ENCODE peak calls at places on chromosomes 5 and 9, in six cellular contexts. N is dorsolateral prefrontal cortex, U is endodermal cell, Z is PC-3, O is HL-60, L is A549. P is an unnamed sample.

GRCh38 chr9:136082496-136083361 is 12.4 kb downstream of the NACC2 start:
- DNase-seq in O (no peak), N (no peak), L (no peak), U (no peak), Z (no peak), P (no peak)

GRCh38 chr9:131733601-131734061 is 6.2 kb downstream of the RAPGEF1 start:
- DNase-seq in L (peak; percentile 88), U (peak; percentile 54), N (no peak), O (no peak), Z (peak; percentile 94), P (peak; percentile 72)

GRCh38 chr5:155050384-155051019 is 36.9 kb downstream of the KIF4B start:
- DNase-seq in O (no peak), N (no peak), Z (no peak), L (no peak), U (no peak), P (no peak)

GRCh38 chr5:179373101-179373934 is 28.1 kb upstream of the ADAMTS2 start:
- DNase-seq in O (no peak), L (no peak), N (peak; percentile 48), Z (no peak), U (peak; percentile 60), P (no peak)

GRCh38 chr9:82421498-82421897 is 432.9 kb downstream of the SPATA31D1 start:
- DNase-seq in O (no peak), L (no peak), Z (no peak), N (no peak), U (no peak), P (no peak)

GRCh38 chr9:127767909-127768331 is 10.5 kb downstream of the SH2D3C start:
- DNase-seq in N (no peak), L (no peak), Z (no peak), U (peak; percentile 71), O (no peak), P (no peak)

GRCh38 chr9:33172256-33172678 is 5.1 kb upstream of the B4GALT1 start:
- DNase-seq in O (no peak), N (no peak), Z (peak; percentile 51), L (no peak), U (peak; percentile 60), P (no peak)

GRCh38 chr5:44245936-44246335 is 143.3 kb downstream of the FGF10 start:
- DNase-seq in N (no peak), U (no peak), Z (no peak), O (no peak), L (no peak), P (no peak)

GRCh38 chr9:128781186-128782070 is 5.6 kb upstream of the TBC1D13 start:
- DNase-seq in N (no peak), O (no peak), U (no peak), Z (no peak), L (no peak), P (no peak)

GRCh38 chr5:2699686-2700085 is 51.8 kb downstream of the IRX2 start:
- DNase-seq in L (no peak), O (no peak), N (no peak), U (no peak), Z (no peak), P (no peak)

GRCh38 chr5:2702096-2702879 is 49.2 kb downstream of the IRX2 start:
- DNase-seq in L (no peak), Z (no peak), U (no peak), N (no peak), O (no peak), P (no peak)

GRCh38 chr5:2703041-2703440 is 48.4 kb downstream of the IRX2 start:
- DNase-seq in U (no peak), L (no peak), O (no peak), Z (no peak), N (no peak), P (no peak)

GRCh38 chr5:2700876-2701275 is 50.6 kb downstream of the IRX2 start:
- DNase-seq in Z (no peak), L (no peak), N (no peak), U (peak; percentile 20), O (no peak), P (no peak)

DNA sequence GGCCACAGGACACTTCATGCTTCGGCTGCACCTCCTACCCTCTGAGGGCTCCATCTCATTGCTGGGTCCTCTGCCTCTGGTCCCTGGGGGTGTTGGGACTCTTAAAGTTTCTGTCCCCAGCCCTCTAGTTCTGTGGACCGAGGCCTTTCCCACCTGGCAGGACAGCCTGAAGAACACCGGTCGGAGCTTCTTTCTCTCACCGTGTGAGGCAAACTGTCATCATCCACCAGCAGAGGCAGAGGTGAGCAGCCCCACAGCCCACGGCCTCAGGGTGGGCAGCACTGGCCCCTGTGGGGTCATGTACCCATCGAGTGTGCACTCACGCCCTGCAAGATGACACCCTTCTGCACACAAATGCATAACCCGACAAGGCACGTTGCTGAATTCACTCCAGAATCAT is 49.9 kb downstream of the IRX2 start:
- DNase-seq in L (no peak), N (no peak), Z (no peak), O (no peak), U (peak; percentile 54), P (no peak)
- TF ChIP-seq CTCF in L (no peak), N (no peak), Z (no peak), O (no peak), U (peak; percentile 65), P (no peak)

GRCh38 chr9:120348951-120349429 is 231.0 kb downstream of the CDK5RAP2 start:
- DNase-seq in L (peak; percentile 62), U (peak; percentile 88), N (peak; percentile 35), Z (peak; percentile 54), O (no peak), P (peak; percentile 17)
- TF ChIP-seq CTCF in L (peak; percentile 75), U (peak; percentile 91), N (peak; percentile 59), Z (peak; percentile 72), O (peak; percentile 32), P (peak; percentile 70)

DNA sequence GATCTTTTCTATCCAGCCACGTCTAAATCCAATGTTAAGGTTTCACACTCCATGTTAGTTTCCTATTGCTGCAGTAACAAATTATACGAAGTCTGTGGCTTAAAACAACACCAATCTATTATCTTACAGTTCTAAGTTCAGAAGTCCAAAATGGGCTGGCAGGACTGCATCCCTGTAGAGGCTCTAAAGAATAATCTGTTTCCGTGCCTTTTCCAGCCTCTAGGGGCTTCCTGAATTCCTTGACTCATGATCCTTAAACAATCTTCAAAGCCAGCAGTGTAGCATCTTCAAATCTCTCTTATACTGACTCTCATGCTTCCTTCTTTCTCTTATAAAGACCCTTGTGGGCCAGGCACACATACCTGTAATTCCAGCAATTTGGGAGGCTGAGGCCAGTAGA is 6.8 kb downstream of the PLGRKT start:
- DNase-seq in N (no peak), U (no peak), O (no peak), L (no peak), Z (peak; percentile 18), P (no peak)
- TF ChIP-seq CTCF in N (no peak), U (peak; percentile 52), O (no peak), L (no peak), Z (peak; percentile 21), P (no peak)

DNA sequence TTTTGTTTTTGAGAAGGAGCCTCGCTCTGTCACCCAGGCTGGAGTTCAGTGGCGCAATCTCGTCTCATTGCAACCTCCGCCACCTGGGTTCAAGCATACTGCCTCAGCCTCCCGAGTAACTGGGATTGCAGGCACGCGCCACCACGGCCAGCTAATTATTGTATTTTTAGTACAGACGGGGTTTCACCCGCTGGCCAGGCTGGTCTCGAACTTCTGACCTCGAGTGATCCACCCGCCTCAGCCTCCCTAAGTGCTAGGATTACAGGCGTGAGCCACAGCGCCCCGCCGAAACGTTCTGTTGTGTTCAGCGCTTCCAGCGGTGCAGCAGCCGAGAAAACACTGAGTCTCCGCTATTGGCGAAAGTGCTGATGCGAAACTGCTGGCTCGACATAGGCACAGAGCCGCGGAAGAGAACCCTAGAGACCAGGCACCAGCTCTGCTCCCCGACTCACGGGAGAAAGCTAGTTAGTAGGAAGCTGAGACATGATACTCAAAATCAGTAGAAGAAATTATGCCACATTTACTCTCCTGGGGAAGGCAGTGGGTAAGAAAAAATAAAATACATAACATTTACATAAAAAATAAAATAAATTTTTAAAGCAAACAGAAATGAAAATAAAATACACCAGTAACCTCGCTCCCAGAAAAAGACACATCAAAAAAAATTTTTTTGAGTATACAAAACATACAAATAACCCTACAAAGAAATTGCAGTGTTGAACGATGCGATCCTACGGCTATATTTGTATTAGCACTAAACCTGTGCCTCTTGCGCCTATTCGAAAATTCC is 31.6 kb downstream of the ANXA2R start:
- DNase-seq in N (peak; percentile 69), Z (peak; percentile 98), L (peak; percentile 98), O (peak; percentile 84), U (peak; percentile 96), P (peak; percentile 95)
- TF ChIP-seq CTCF in N (no peak), Z (peak; percentile 48), L (peak; percentile 34), O (no peak), U (peak; percentile 35), P (no peak)

DNA sequence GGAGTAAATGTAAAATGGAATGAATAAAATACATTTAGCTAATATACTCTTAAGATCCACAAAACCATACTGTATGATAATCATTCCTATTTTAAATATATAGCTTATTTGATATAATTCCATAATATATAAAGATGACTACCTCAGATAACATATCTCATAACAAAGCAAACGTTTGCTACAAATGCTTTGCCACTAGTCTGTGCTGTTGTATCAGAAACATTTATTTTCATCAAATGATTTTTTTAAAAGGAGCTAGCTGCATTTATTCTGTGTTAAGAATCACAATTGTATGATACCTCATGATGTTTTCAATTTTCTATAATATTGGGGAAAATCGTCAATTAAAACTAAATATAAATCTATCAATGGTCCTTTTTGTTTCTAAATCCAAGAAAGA is 567.2 kb downstream of the PTPRD start:
- DNase-seq in N (no peak), L (peak; percentile 10), Z (peak; percentile 28), O (no peak), U (no peak), P (no peak)
- TF ChIP-seq CTCF in N (peak; percentile 52), L (peak; percentile 21), Z (peak; percentile 42), O (no peak), U (peak; percentile 68), P (no peak)

GRCh38 chr5:87732875-87733768 is 320.4 kb upstream of the CCNH start:
- DNase-seq in Z (no peak), N (no peak), L (no peak), O (no peak), U (no peak), P (no peak)
- TF ChIP-seq CTCF in Z (no peak), N (no peak), L (no peak), O (no peak), U (no peak), P (no peak)

P was measured in activated CD8-positive, alpha-beta T cell treated with anti-CD3 and anti-CD28 coated beads for 36 hours.